ENCODE peak calls at places on chromosomes 13 and 19, in four cellular contexts. F is mesothelial cell of epicardium, E is cardiac fibroblast, R is choroid plexus epithelial cell. D is an unnamed sample.

GRCh38 chr19:7799640-7800355 is 30.2 kb upstream of the EVI5L start:
- DNase-seq in E (peak; percentile 87), F (peak; percentile 40), R (peak; percentile 85), D (peak; percentile 76)

GRCh38 chr19:27796073-27796472 is 1416.9 kb downstream of the UQCRFS1 start:
- DNase-seq in R (no peak), E (no peak), F (no peak), D (no peak)

GRCh38 chr13:77415253-77416127 is 88.6 kb upstream of the MYCBP2 start:
- DNase-seq in E (no peak), R (no peak), F (no peak), D (no peak)

GRCh38 chr13:79779761-79780160 is 298.8 kb downstream of the NDFIP2 start:
- DNase-seq in F (no peak), E (peak; percentile 85), R (peak; percentile 46), D (no peak)

GRCh38 chr13:113187263-113187669 is 21.2 kb downstream of the PCID2 start:
- DNase-seq in E (peak; percentile 100), F (no peak), R (peak; percentile 99), D (no peak)

GRCh38 chr13:113969311-113969972 is 4.4 kb downstream of the C13orf46 start:
- DNase-seq in E (no peak), R (no peak), F (no peak), D (no peak)

GRCh38 chr19:15836595-15837398 is 21.3 kb upstream of the OR10H1 start:
- DNase-seq in F (no peak), E (peak; percentile 92), R (peak; percentile 93), D (no peak)

GRCh38 chr13:21567714-21568113 is 36.3 kb downstream of the MICU2 start:
- DNase-seq in F (no peak), R (no peak), E (peak; percentile 37), D (no peak)

GRCh38 chr13:111872475-111873150 is 194.3 kb upstream of the SOX1 start:
- DNase-seq in R (no peak), F (no peak), E (no peak), D (no peak)

GRCh38 chr13:78777973-78778372 is 119.0 kb upstream of the OBI1 start:
- DNase-seq in R (no peak), E (no peak), F (no peak), D (no peak)

GRCh38 chr19:41646589-41647204 is 19.8 kb upstream of the CEACAM4 start:
- DNase-seq in E (peak; percentile 22), R (peak; percentile 30), F (no peak), D (no peak)

GRCh38 chr19:14391156-14391821 is 10.0 kb downstream of the ADGRE5 start:
- DNase-seq in R (no peak), E (no peak), F (no peak), D (no peak)

GRCh38 chr19:44848036-44848804 is 2.1 kb downstream of the NECTIN2 start:
- DNase-seq in E (peak; percentile 58), F (no peak), R (peak; percentile 79), D (peak; percentile 12)

GRCh38 chr19:15675560-15675959 is 2.7 kb downstream of the CYP4F12 start:
- DNase-seq in F (no peak), E (no peak), R (no peak), D (no peak)

GRCh38 chr13:53198017-53198416 is 169.4 kb downstream of the OLFM4 start:
- DNase-seq in E (no peak), R (no peak), F (no peak), D (no peak)

GRCh38 chr13:108895220-108895704 is 265.9 kb downstream of the MYO16 start:
- DNase-seq in F (no peak), E (peak; percentile 77), R (peak; percentile 69), D (no peak)

GRCh38 chr19:21891086-21891485 is 55.1 kb upstream of the ZNF43 start:
- DNase-seq in F (no peak), R (no peak), E (no peak), D (no peak)

GRCh38 chr19:55643733-55644116 is 276 bp downstream of the ZNF581 start:
- DNase-seq in F (no peak), E (no peak), R (no peak), D (no peak)

GRCh38 chr19:4791183-4792018 is at the start of gene FEM1A:
- DNase-seq in E (peak; percentile 100), R (peak; percentile 100), F (peak; percentile 96), D (peak; percentile 98)

GRCh38 chr13:30690282-30691188 is 44.8 kb upstream of the ALOX5AP start:
- DNase-seq in R (peak; percentile 99), E (peak; percentile 99), F (no peak), D (no peak)

GRCh38 chr13:42327725-42328124 is 55.8 kb downstream of the AKAP11 start:
- DNase-seq in R (no peak), F (no peak), E (no peak), D (no peak)

GRCh38 chr13:83937579-83937978 is 55.3 kb upstream of the SLITRK1 start:
- DNase-seq in E (no peak), F (no peak), R (no peak), D (no peak)

GRCh38 chr13:83935566-83935965 is 53.3 kb upstream of the SLITRK1 start:
- DNase-seq in E (no peak), F (no peak), R (no peak), D (no peak)

GRCh38 chr13:83941669-83942335 is 59.5 kb upstream of the SLITRK1 start:
- DNase-seq in R (no peak), E (no peak), F (no peak), D (no peak)

GRCh38 chr13:83943530-83944279 is 61.4 kb upstream of the SLITRK1 start:
- DNase-seq in F (no peak), E (no peak), R (peak; percentile 11), D (no peak)

DNA sequence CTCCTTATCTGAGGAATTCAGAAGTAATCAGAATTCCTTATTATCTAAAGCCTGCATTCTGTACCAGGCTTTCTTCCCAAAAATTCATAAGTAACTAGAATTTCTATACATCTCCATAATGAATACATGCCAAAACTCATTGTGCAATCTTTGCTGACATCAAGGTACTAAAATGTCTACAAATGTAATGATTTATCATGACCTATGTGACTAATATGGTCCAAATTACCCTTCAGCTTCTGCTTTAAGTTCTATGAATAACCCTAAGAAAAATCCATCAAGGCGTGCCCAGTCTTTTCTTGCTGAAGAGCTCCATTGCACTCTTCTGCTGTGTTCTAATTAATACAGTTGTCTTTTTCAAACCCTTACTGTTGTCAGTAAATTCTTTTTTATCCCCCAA is 58.5 kb upstream of the SLITRK1 start:
- DNase-seq in E (peak; percentile 3), F (no peak), R (no peak), D (no peak)
- TF ChIP-seq CTCF in E (no peak), F (no peak), R (no peak), D (no peak)

GRCh38 chr13:92224825-92225224 is 826.4 kb downstream of the GPC5 start:
- DNase-seq in R (no peak), E (peak; percentile 9), F (no peak), D (no peak)
- TF ChIP-seq CTCF in R (no peak), E (no peak), F (no peak), D (no peak)

GRCh38 chr13:92966341-92966740 is 260.3 kb upstream of the GPC6 start:
- DNase-seq in E (no peak), R (no peak), F (no peak), D (no peak)
- TF ChIP-seq CTCF in E (no peak), R (no peak), F (no peak), D (no peak)

GRCh38 chr13:72186730-72187422 is 319.9 kb upstream of the DACH1 start:
- DNase-seq in E (no peak), R (no peak), F (no peak), D (no peak)
- TF ChIP-seq CTCF in E (no peak), R (no peak), F (no peak), D (no peak)

GRCh38 chr19:49210108-49210900 is 52.7 kb downstream of the TRPM4 start:
- DNase-seq in F (no peak), R (peak; percentile 56), E (peak; percentile 29), D (no peak)
- TF ChIP-seq CTCF in F (no peak), R (no peak), E (no peak), D (no peak)

DNA sequence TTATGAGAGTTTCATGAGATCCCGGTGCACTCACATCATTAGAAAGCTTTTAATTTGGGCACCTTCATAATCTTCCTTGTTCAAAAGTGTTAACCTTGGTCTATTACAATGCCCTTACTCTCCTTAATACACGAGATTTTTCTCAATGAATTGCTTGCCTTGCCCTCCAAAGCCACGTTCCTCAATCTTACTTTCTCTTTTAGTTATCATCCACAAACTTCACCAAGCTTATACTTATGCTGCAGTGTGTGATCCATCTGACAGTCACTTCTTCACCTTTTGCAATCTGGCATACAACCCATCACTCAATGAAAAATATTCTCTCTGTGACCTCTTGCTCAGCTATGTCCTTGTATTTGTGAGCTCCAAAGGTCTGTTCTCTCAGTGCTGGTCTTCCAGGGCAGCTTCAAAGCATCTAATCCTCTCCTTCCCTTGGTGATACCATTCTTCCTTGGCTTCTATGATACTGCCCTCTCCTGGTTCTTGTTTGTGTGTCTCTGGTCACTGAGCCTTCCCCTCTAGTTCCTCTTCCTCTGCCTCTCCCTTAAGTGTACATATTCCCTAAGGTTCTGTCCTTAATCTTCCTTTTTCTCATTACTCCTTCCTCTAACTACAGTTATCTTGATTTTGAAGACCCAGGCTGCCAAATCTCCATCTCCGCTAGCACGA is 202.2 kb upstream of the STARD13 start:
- DNase-seq in R (peak; percentile 72), F (no peak), E (peak; percentile 86), D (no peak)
- TF ChIP-seq CTCF in R (peak; percentile 64), F (no peak), E (peak; percentile 78), D (no peak)

DNA sequence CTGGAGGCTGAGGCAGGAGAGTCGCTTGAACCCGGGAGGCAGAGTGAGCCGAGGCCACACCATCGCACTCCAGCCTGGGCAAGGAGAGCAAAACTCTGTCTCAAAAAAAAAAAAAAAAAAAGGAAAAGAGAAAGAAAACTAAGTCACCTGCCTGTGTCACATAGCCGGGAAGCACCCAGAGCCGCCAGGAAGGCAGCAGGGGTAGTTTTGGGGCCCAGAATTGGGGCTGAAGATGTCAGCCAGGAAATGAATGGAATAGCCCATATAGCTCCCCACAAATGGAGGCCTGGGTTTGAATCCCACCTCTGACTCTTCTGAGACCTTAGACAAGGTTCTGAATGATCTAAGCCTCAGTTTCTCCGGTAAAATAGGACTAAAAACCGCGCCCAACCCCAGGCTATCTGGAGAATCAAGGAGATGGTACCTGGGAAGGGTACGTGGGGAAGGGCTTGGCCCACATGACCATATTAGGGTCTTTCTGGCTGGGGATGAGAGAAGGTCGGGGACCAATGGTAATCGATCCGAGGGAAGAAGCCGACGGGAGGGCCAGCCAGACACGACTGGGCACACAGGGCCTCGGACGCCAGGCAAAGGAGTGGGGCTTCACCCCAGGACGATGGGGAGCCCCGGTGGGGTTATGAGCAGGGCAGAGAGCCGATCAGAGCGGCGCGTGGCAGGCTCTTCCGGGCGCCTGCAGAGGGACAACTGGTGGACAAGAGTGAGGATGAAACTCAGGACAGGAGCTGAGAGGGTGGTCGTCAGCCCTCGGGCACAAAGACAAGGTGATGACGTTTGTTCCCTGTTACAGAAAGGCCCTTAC is 14.4 kb downstream of the CCDC124 start:
- DNase-seq in E (no peak), F (no peak), R (no peak), D (peak; percentile 40)
- TF ChIP-seq CTCF in E (peak; percentile 23), F (no peak), R (peak; percentile 13), D (peak; percentile 18)

DNA sequence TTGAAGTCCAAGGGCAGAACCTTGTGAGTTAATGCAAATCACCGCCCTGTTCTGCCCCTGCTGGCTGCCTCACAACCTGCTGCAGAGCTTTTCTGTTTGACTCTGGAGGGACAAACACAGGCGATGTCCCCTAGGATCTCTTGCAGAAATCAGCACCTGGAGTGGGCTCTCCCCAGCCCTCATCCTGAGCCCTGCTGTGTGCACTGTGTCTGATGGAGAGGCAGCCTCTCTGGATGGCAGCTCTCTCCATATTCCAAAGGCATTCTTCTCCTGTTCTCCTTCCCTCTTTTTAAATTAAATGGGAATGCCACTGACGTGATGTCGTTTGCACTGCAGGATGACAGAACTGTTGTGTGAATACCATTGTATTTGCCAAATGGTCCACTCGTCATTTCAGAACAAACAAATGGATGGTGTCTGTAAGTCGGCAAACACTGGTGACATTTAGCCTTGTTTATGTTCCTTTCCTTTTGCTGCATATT is 184.1 kb downstream of the ZNF536 start:
- DNase-seq in R (no peak), E (no peak), F (no peak), D (no peak)
- TF ChIP-seq CTCF in R (no peak), E (no peak), F (no peak), D (no peak)

D was measured in neural crest cell.